ENCODE peak calls at places on chromosomes 7 and 10, in eight cellular contexts. One of them, this sample, is unnamed.

GRCh38 chr10:80196270-80196949 is 8.9 kb downstream of the ANXA11 start:
- DNase-seq in body of pancreas: peak; percentile 90
- DNase-seq in NCI-H2171 treated with DMSO at 0.1 percent for 48 hours: peak; percentile 15
- DNase-seq in fibroblast of the aortic adventitia: peak; percentile 38
- DNase-seq in small intestine: peak; percentile 96
- DNase-seq in naive thymus-derived CD4-positive, alpha-beta T cell: peak; percentile 19
- DNase-seq in A673: no peak
- DNase-seq in NCI-H1105: no peak
- DNase-seq in this sample: peak; percentile 82

GRCh38 chr10:1290071-1290471 is 233.9 kb downstream of the WDR37 start:
- DNase-seq in body of pancreas: no peak
- DNase-seq in NCI-H2171 treated with DMSO at 0.1 percent for 48 hours: no peak
- DNase-seq in fibroblast of the aortic adventitia: no peak
- DNase-seq in small intestine: no peak
- DNase-seq in naive thymus-derived CD4-positive, alpha-beta T cell: no peak
- DNase-seq in A673: no peak
- DNase-seq in NCI-H1105: no peak
- DNase-seq in this sample: no peak

GRCh38 chr7:107080099-107080505 is 35.6 kb downstream of the PRKAR2B start:
- DNase-seq in body of pancreas: no peak
- DNase-seq in NCI-H2171 treated with DMSO at 0.1 percent for 48 hours: no peak
- DNase-seq in fibroblast of the aortic adventitia: no peak
- DNase-seq in small intestine: no peak
- DNase-seq in naive thymus-derived CD4-positive, alpha-beta T cell: no peak
- DNase-seq in A673: no peak
- DNase-seq in NCI-H1105: no peak
- DNase-seq in this sample: no peak

GRCh38 chr10:128686638-128687278 is 560.5 kb upstream of the MKI67 start:
- DNase-seq in body of pancreas: no peak
- DNase-seq in NCI-H2171 treated with DMSO at 0.1 percent for 48 hours: no peak
- DNase-seq in fibroblast of the aortic adventitia: no peak
- DNase-seq in small intestine: no peak
- DNase-seq in naive thymus-derived CD4-positive, alpha-beta T cell: no peak
- DNase-seq in A673: no peak
- DNase-seq in NCI-H1105: no peak
- DNase-seq in this sample: no peak

GRCh38 chr7:128688492-128688891 is 16.4 kb downstream of the GARIN1A start:
- DNase-seq in body of pancreas: no peak
- DNase-seq in NCI-H2171 treated with DMSO at 0.1 percent for 48 hours: no peak
- DNase-seq in fibroblast of the aortic adventitia: no peak
- DNase-seq in small intestine: no peak
- DNase-seq in naive thymus-derived CD4-positive, alpha-beta T cell: no peak
- DNase-seq in A673: no peak
- DNase-seq in NCI-H1105: no peak
- DNase-seq in this sample: no peak

GRCh38 chr10:57898231-57898630 is 369.5 kb downstream of the IPMK start:
- DNase-seq in body of pancreas: no peak
- DNase-seq in NCI-H2171 treated with DMSO at 0.1 percent for 48 hours: no peak
- DNase-seq in fibroblast of the aortic adventitia: no peak
- DNase-seq in small intestine: peak; percentile 82
- DNase-seq in naive thymus-derived CD4-positive, alpha-beta T cell: no peak
- DNase-seq in A673: no peak
- DNase-seq in NCI-H1105: no peak
- DNase-seq in this sample: no peak

GRCh38 chr10:60282771-60283353 is 106.8 kb downstream of the ANK3 start:
- DNase-seq in body of pancreas: no peak
- DNase-seq in NCI-H2171 treated with DMSO at 0.1 percent for 48 hours: no peak
- DNase-seq in fibroblast of the aortic adventitia: peak; percentile 53
- DNase-seq in small intestine: peak; percentile 27
- DNase-seq in naive thymus-derived CD4-positive, alpha-beta T cell: no peak
- DNase-seq in A673: no peak
- DNase-seq in NCI-H1105: no peak
- DNase-seq in this sample: peak; percentile 62

GRCh38 chr7:156160811-156161210 is 348.5 kb upstream of the SHH start:
- DNase-seq in body of pancreas: no peak
- DNase-seq in NCI-H2171 treated with DMSO at 0.1 percent for 48 hours: peak; percentile 42
- DNase-seq in fibroblast of the aortic adventitia: no peak
- DNase-seq in small intestine: peak; percentile 28
- DNase-seq in naive thymus-derived CD4-positive, alpha-beta T cell: no peak
- DNase-seq in A673: peak; percentile 52
- DNase-seq in NCI-H1105: no peak
- DNase-seq in this sample: peak; percentile 31

GRCh38 chr7:93902777-93903423 is 3.5 kb upstream of the GNGT1 start:
- DNase-seq in body of pancreas: no peak
- DNase-seq in NCI-H2171 treated with DMSO at 0.1 percent for 48 hours: peak; percentile 3
- DNase-seq in fibroblast of the aortic adventitia: peak; percentile 77
- DNase-seq in small intestine: peak; percentile 31
- DNase-seq in naive thymus-derived CD4-positive, alpha-beta T cell: no peak
- DNase-seq in A673: peak; percentile 82
- DNase-seq in NCI-H1105: peak; percentile 23
- DNase-seq in this sample: peak; percentile 69

GRCh38 chr10:100888957-100889356 is 23.8 kb upstream of the SLF2 start:
- DNase-seq in body of pancreas: no peak
- DNase-seq in NCI-H2171 treated with DMSO at 0.1 percent for 48 hours: no peak
- DNase-seq in fibroblast of the aortic adventitia: no peak
- DNase-seq in small intestine: no peak
- DNase-seq in naive thymus-derived CD4-positive, alpha-beta T cell: no peak
- DNase-seq in A673: peak; percentile 50
- DNase-seq in NCI-H1105: no peak
- DNase-seq in this sample: peak; percentile 4

GRCh38 chr7:129163875-129164544 is 19.5 kb downstream of the TSPAN33 start:
- DNase-seq in body of pancreas: no peak
- DNase-seq in NCI-H2171 treated with DMSO at 0.1 percent for 48 hours: peak; percentile 57
- DNase-seq in fibroblast of the aortic adventitia: peak; percentile 85
- DNase-seq in small intestine: peak; percentile 29
- DNase-seq in naive thymus-derived CD4-positive, alpha-beta T cell: peak; percentile 33
- DNase-seq in A673: peak; percentile 61
- DNase-seq in NCI-H1105: peak; percentile 2
- DNase-seq in this sample: peak; percentile 47

GRCh38 chr7:146116452-146117219 is at the start of gene CNTNAP2:
- DNase-seq in body of pancreas: no peak
- DNase-seq in NCI-H2171 treated with DMSO at 0.1 percent for 48 hours: peak; percentile 99
- DNase-seq in fibroblast of the aortic adventitia: no peak
- DNase-seq in small intestine: no peak
- DNase-seq in naive thymus-derived CD4-positive, alpha-beta T cell: no peak
- DNase-seq in A673: peak; percentile 23
- DNase-seq in NCI-H1105: peak; percentile 59
- DNase-seq in this sample: peak; percentile 92

GRCh38 chr7:132464740-132465139 is 111.5 kb downstream of the PLXNA4 start:
- DNase-seq in body of pancreas: no peak
- DNase-seq in NCI-H2171 treated with DMSO at 0.1 percent for 48 hours: no peak
- DNase-seq in fibroblast of the aortic adventitia: peak; percentile 77
- DNase-seq in small intestine: no peak
- DNase-seq in naive thymus-derived CD4-positive, alpha-beta T cell: no peak
- DNase-seq in A673: no peak
- DNase-seq in NCI-H1105: no peak
- DNase-seq in this sample: no peak

GRCh38 chr7:7454000-7454399 is 81.7 kb downstream of the COL28A1 start:
- DNase-seq in body of pancreas: no peak
- DNase-seq in NCI-H2171 treated with DMSO at 0.1 percent for 48 hours: no peak
- DNase-seq in fibroblast of the aortic adventitia: no peak
- DNase-seq in small intestine: no peak
- DNase-seq in naive thymus-derived CD4-positive, alpha-beta T cell: no peak
- DNase-seq in A673: no peak
- DNase-seq in NCI-H1105: no peak
- DNase-seq in this sample: no peak

GRCh38 chr7:104933433-104934074 is 80.5 kb upstream of the KMT2E start:
- DNase-seq in body of pancreas: no peak
- DNase-seq in NCI-H2171 treated with DMSO at 0.1 percent for 48 hours: no peak
- DNase-seq in fibroblast of the aortic adventitia: no peak
- DNase-seq in small intestine: peak; percentile 89
- DNase-seq in naive thymus-derived CD4-positive, alpha-beta T cell: no peak
- DNase-seq in A673: no peak
- DNase-seq in NCI-H1105: no peak
- DNase-seq in this sample: peak; percentile 65

GRCh38 chr10:48307584-48307983 is 1.1 kb downstream of the MAPK8 start:
- DNase-seq in body of pancreas: no peak
- DNase-seq in NCI-H2171 treated with DMSO at 0.1 percent for 48 hours: peak; percentile 2
- DNase-seq in fibroblast of the aortic adventitia: peak; percentile 22
- DNase-seq in small intestine: no peak
- DNase-seq in naive thymus-derived CD4-positive, alpha-beta T cell: no peak
- DNase-seq in A673: no peak
- DNase-seq in NCI-H1105: no peak
- DNase-seq in this sample: peak; percentile 3

GRCh38 chr10:35300063-35300699 is 36.1 kb upstream of the CCNY start:
- DNase-seq in body of pancreas: no peak
- DNase-seq in NCI-H2171 treated with DMSO at 0.1 percent for 48 hours: peak; percentile 78
- DNase-seq in fibroblast of the aortic adventitia: peak; percentile 88
- DNase-seq in small intestine: peak; percentile 8
- DNase-seq in naive thymus-derived CD4-positive, alpha-beta T cell: no peak
- DNase-seq in A673: no peak
- DNase-seq in NCI-H1105: no peak
- DNase-seq in this sample: peak; percentile 73